ENCODE peak calls at places on chromosomes 6 and 20, in seven cellular contexts. K, S, L, H, X, E and A are unnamed samples.

GRCh38 chr20:37574199-37574890 is 46.7 kb upstream of the BLCAP start:
- DNase-seq in L (no peak), X (no peak), H (peak), K (no peak), S (no peak), E (peak), A (no peak)

GRCh38 chr6:168088161-168089106 is 9.4 kb upstream of the FRMD1 start:
- DNase-seq in S (no peak), H (peak), L (peak), E (no peak), X (no peak), K (no peak), A (no peak)

GRCh38 chr6:163867518-163868292 is 453.2 kb downstream of the QKI start:
- DNase-seq in E (no peak), X (no peak), K (no peak), L (no peak), S (no peak), H (no peak), A (no peak)

GRCh38 chr20:60115452-60115851 is 157.2 kb downstream of the CDH26 start:
- DNase-seq in K (no peak), X (no peak), E (no peak), L (no peak), S (no peak), H (no peak), A (no peak)

GRCh38 chr20:38049800-38050199 is 16.3 kb downstream of the RPRD1B start:
- DNase-seq in L (peak), X (no peak), K (no peak), S (no peak), H (peak), E (no peak), A (no peak)

GRCh38 chr6:161407115-161407514 is 133.3 kb upstream of the AGPAT4 start:
- DNase-seq in E (no peak), L (no peak), K (no peak), S (no peak), X (no peak), H (peak), A (no peak)

GRCh38 chr6:74357329-74357728 is 661.3 kb downstream of the CD109 start:
- DNase-seq in S (no peak), L (peak), E (no peak), X (no peak), K (no peak), H (peak), A (no peak)

GRCh38 chr6:160386869-160387518 is 38.8 kb downstream of the SLC22A3 start:
- DNase-seq in K (no peak), X (no peak), E (no peak), H (no peak), S (no peak), L (peak), A (no peak)

GRCh38 chr6:89501239-89501638 is 68.3 kb downstream of the ANKRD6 start:
- DNase-seq in S (no peak), X (no peak), H (no peak), K (no peak), E (no peak), L (peak), A (no peak)

GRCh38 chr6:118644007-118644406 is 7.4 kb downstream of the CEP85L start:
- DNase-seq in L (peak), E (no peak), X (no peak), S (no peak), K (no peak), H (peak), A (no peak)

GRCh38 chr20:64090165-64090564 is 6.0 kb upstream of the LKAAEAR1 start:
- DNase-seq in X (no peak), H (no peak), K (peak), L (no peak), E (no peak), S (no peak), A (no peak)

GRCh38 chr20:3720626-3721025 is 8.2 kb upstream of the SIGLEC1 start:
- DNase-seq in L (no peak), S (no peak), E (no peak), K (no peak), H (no peak), X (no peak), A (no peak)